ENCODE peak calls at places on chromosomes 5 and 9, in four cellular contexts. C is H1, O is GM12878, D is K562. V is an unnamed sample.

GRCh38 chr5:143065185-143065584 is 295.0 kb downstream of the ARHGAP26 start:
- DNase-seq in C (no peak), O (no peak), D (no peak), V (no peak)

GRCh38 chr5:14357861-14358260 is 214.7 kb downstream of the TRIO start:
- DNase-seq in D (no peak), C (peak; percentile 75), O (no peak), V (peak; percentile 37)

GRCh38 chr5:55159763-55160492 is at the start of gene GPX8:
- DNase-seq in C (no peak), O (no peak), D (peak; percentile 45), V (peak; percentile 26)

GRCh38 chr9:1939926-1940368 is 75.2 kb upstream of the SMARCA2 start:
- DNase-seq in D (peak; percentile 26), O (peak; percentile 82), C (no peak), V (peak; percentile 54)

GRCh38 chr9:127455299-127455992 is 4.1 kb downstream of the LRSAM1 start:
- DNase-seq in O (no peak), D (no peak), C (no peak), V (no peak)

GRCh38 chr9:6014668-6015270 is 655 bp downstream of the RANBP6 start:
- DNase-seq in C (no peak), D (peak; percentile 26), O (no peak), V (no peak)

GRCh38 chr5:82858453-82859043 is 218.6 kb downstream of the TMEM167A start:
- DNase-seq in O (no peak), D (no peak), C (no peak), V (no peak)

GRCh38 chr5:178941361-178941760 is 363 bp downstream of the ZNF454 start:
- DNase-seq in O (no peak), C (no peak), D (no peak), V (no peak)

GRCh38 chr5:73693573-73694061 is 67.6 kb downstream of the ARHGEF28 start:
- DNase-seq in O (no peak), D (peak; percentile 12), C (no peak), V (peak; percentile 16)

GRCh38 chr5:36575367-36575781 is 31.0 kb upstream of the SLC1A3 start:
- DNase-seq in C (no peak), O (no peak), D (no peak), V (no peak)

GRCh38 chr9:109110326-109111014 is 9.3 kb downstream of the TMEM245 start:
- DNase-seq in O (no peak), C (no peak), D (no peak), V (no peak)

GRCh38 chr9:35335164-35335563 is 154.7 kb upstream of the RUSC2 start:
- DNase-seq in O (no peak), D (no peak), C (no peak), V (no peak)

GRCh38 chr9:135920973-135921585 is 13.7 kb upstream of the CAMSAP1 start:
- DNase-seq in O (no peak), C (no peak), D (no peak), V (no peak)

GRCh38 chr5:36655171-36655570 is 48.8 kb downstream of the SLC1A3 start:
- DNase-seq in O (no peak), D (no peak), C (no peak), V (no peak)

GRCh38 chr5:158140120-158140778 is 281.3 kb upstream of the CLINT1 start:
- DNase-seq in D (no peak), C (no peak), O (no peak), V (no peak)

GRCh38 chr5:9421823-9422354 is 124.0 kb downstream of the SEMA5A start:
- DNase-seq in D (no peak), C (no peak), O (no peak), V (no peak)

GRCh38 chr5:71475788-71476384 is 20.4 kb downstream of the BDP1 start:
- DNase-seq in D (peak; percentile 45), O (no peak), C (no peak), V (peak; percentile 57)

GRCh38 chr5:141199359-141200235 is at the start of gene PCDHB11:
- DNase-seq in O (no peak), D (no peak), C (no peak), V (peak; percentile 41)

GRCh38 chr5:110031402-110032140 is 341.8 kb downstream of the MAN2A1 start:
- DNase-seq in O (no peak), C (no peak), D (no peak), V (no peak)

GRCh38 chr5:71899865-71900342 is 180.8 kb downstream of the CARTPT start:
- DNase-seq in C (no peak), D (no peak), O (no peak), V (no peak)

GRCh38 chr5:81750308-81751008 is 439 bp downstream of the SSBP2 start:
- DNase-seq in C (no peak), D (peak; percentile 45), O (no peak), V (peak; percentile 76)

GRCh38 chr5:44809215-44809955 is 638 bp downstream of the MRPS30 start:
- DNase-seq in C (no peak), D (peak; percentile 56), O (no peak), V (peak; percentile 41)

GRCh38 chr9:86485359-86485758 is 131.1 kb upstream of the TUT7 start:
- DNase-seq in D (no peak), C (no peak), O (no peak), V (no peak)

GRCh38 chr5:137282216-137282615 is 216.9 kb downstream of the SPOCK1 start:
- DNase-seq in D (peak; percentile 9), O (no peak), C (no peak), V (no peak)

GRCh38 chr9:106421772-106422171 is 441.2 kb upstream of the ZNF462 start:
- DNase-seq in D (no peak), C (no peak), O (peak; percentile 81), V (no peak)

GRCh38 chr9:70405808-70406445 is 8.5 kb downstream of the KLF9 start:
- DNase-seq in O (no peak), C (no peak), D (no peak), V (no peak)

GRCh38 chr5:68292316-68292715 is 76.8 kb downstream of the PIK3R1 start:
- DNase-seq in C (no peak), D (no peak), O (no peak), V (no peak)

GRCh38 chr5:132098621-132099020 is 25.0 kb downstream of the CSF2 start:
- DNase-seq in C (no peak), D (no peak), O (no peak), V (no peak)

GRCh38 chr5:138603521-138603920 is 28.3 kb upstream of the HSPA9 start:
- DNase-seq in D (no peak), C (no peak), O (peak; percentile 58), V (no peak)
- TF ChIP-seq NRF1 in D (no peak), C (no peak), O (no peak), V (no peak)

GRCh38 chr5:67268233-67269011 is 71.8 kb upstream of the CD180 start:
- DNase-seq in O (no peak), D (no peak), C (no peak), V (peak; percentile 72)
- TF ChIP-seq SIN3A in O (no peak), D (no peak), C (no peak), V (no peak)

GRCh38 chr9:37061763-37062162 is 27.7 kb upstream of the PAX5 start:
- DNase-seq in O (no peak), C (no peak), D (no peak), V (no peak)
- TF ChIP-seq CHD2 in O (no peak), C (no peak), D (no peak), V (no peak)

GRCh38 chr9:253539-253938 is 38.9 kb downstream of the DOCK8 start:
- DNase-seq in C (no peak), D (no peak), O (no peak), V (no peak)

GRCh38 chr9:250625-251024 is 36.0 kb downstream of the DOCK8 start:
- DNase-seq in C (no peak), D (no peak), O (no peak), V (no peak)

GRCh38 chr9:257957-258356 is 43.3 kb downstream of the DOCK8 start:
- DNase-seq in O (no peak), D (no peak), C (no peak), V (no peak)

GRCh38 chr9:251398-251797 is 36.7 kb downstream of the DOCK8 start:
- DNase-seq in D (peak; percentile 50), O (no peak), C (no peak), V (no peak)

DNA sequence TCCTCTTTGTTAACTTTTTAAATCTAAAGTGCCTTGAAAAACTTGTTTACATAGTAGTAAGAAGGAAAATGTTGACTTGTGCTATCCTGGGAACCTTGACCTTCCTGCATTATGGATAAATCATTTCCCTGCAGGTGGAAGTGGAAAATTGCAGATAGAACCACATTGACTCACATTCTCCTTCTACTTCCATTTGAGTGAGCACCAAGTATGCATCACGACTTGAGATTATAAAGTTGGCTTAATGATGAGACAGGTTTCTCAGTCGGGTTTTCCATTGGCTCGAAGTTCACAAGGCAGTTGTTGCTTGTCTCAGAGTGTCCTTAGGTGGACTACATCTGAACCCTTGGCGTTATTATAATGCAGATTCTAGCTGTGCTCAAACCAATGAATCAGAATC is 39.9 kb downstream of the DOCK8 start:
- DNase-seq in O (no peak), C (no peak), D (no peak), V (no peak)
- TF ChIP-seq NRF1 in O (no peak), C (no peak), D (no peak), V (no peak)

DNA sequence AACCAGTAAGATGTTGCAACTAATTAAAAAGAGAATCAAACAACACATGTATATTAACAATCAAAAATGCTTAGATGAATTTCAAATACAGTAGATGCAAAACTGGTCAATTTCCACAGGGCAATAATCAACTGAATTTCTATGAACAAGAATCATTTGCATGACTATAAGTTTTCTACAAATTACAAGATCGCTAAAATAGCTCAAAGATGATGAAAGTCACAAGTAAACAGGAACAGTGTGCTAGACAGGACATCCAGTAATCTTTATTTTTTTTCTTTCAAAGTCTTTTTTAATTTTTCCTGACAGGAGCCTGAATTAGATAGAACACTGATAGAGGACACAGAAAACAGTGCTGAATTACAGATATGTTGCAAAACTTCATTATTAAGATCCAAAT is 608.2 kb upstream of the DAB2 start:
- DNase-seq in O (no peak), D (no peak), C (no peak), V (no peak)
- TF ChIP-seq SIN3A in O (no peak), D (no peak), C (no peak), V (no peak)

GRCh38 chr9:114525505-114525904 is 20.2 kb upstream of the WHRN start:
- DNase-seq in C (no peak), O (no peak), D (no peak), V (no peak)
- TF ChIP-seq CHD2 in C (no peak), O (no peak), D (no peak), V (no peak)

GRCh38 chr9:124014355-124015026 is 2.9 kb downstream of the LHX2 start:
- DNase-seq in D (no peak), O (no peak), C (no peak), V (no peak)
- TF ChIP-seq NRF1 in D (no peak), O (no peak), C (no peak), V (no peak)

GRCh38 chr5:149898811-149899210 is 45.8 kb downstream of the PDE6A start:
- DNase-seq in O (no peak), D (no peak), C (no peak), V (no peak)
- TF ChIP-seq SIN3A in O (no peak), D (no peak), C (no peak), V (no peak)

V was measured in SK-N-SH.